ENCODE peak calls at places on chromosomes 16 and 17, in seven cellular contexts. Q is K562, F is endothelial cell of umbilical vein, B is breast epithelium, I is esophagus squamous epithelium, S is transverse colon, V is A549. E is an unnamed sample.

GRCh38 chr16:21250072-21250923 is 16.8 kb downstream of the ANKS4B start:
- DNase-seq in B (no peak), Q (no peak), F (no peak), V (no peak), S (no peak), I (no peak), E (no peak)

GRCh38 chr17:55190748-55191147 is 74.0 kb upstream of the HLF start:
- DNase-seq in Q (no peak), S (no peak), B (no peak), V (no peak), I (no peak), F (no peak), E (no peak)

GRCh38 chr17:31677681-31678080 is 181.4 kb downstream of the COPRS start:
- DNase-seq in V (no peak), S (no peak), Q (no peak), B (no peak), I (no peak), F (no peak), E (no peak)

GRCh38 chr17:6507535-6507934 is 48.8 kb downstream of the PITPNM3 start:
- DNase-seq in V (peak; percentile 92), S (peak; percentile 54), I (no peak), B (no peak), Q (no peak), F (peak; percentile 92), E (no peak)

GRCh38 chr17:74008196-74008595 is 195.3 kb upstream of the RPL38 start:
- DNase-seq in B (no peak), S (peak; percentile 11), V (peak; percentile 63), Q (peak; percentile 52), F (no peak), I (no peak), E (no peak)

GRCh38 chr17:62778990-62779681 is 29.0 kb downstream of the MARCHF10 start:
- DNase-seq in V (peak; percentile 68), Q (no peak), F (no peak), S (peak; percentile 25), B (peak; percentile 61), I (no peak), E (no peak)

GRCh38 chr16:69031877-69032301 is 73.6 kb upstream of the HAS3 start:
- DNase-seq in V (no peak), F (no peak), S (peak; percentile 86), I (no peak), B (no peak), Q (no peak), E (no peak)

GRCh38 chr17:37698132-37698615 is 46.7 kb downstream of the HNF1B start:
- DNase-seq in Q (no peak), I (no peak), B (no peak), V (peak; percentile 58), F (no peak), S (no peak), E (no peak)

GRCh38 chr17:29237476-29238132 is 9.1 kb upstream of the CRYBA1 start:
- DNase-seq in Q (no peak), S (no peak), B (no peak), I (no peak), F (no peak), V (no peak), E (no peak)

GRCh38 chr17:49748791-49749190 is 15.1 kb downstream of the FAM117A start:
- DNase-seq in B (no peak), F (no peak), I (no peak), Q (no peak), V (no peak), S (peak; percentile 61), E (peak; percentile 57)

GRCh38 chr17:77596491-77597420 is 361.7 kb upstream of the TNRC6C start:
- DNase-seq in Q (no peak), S (no peak), B (no peak), F (no peak), I (no peak), V (no peak), E (no peak)

GRCh38 chr17:1188812-1189211 is 9.0 kb upstream of the ABR start:
- DNase-seq in Q (no peak), B (peak; percentile 93), S (peak; percentile 71), I (no peak), F (peak; percentile 40), V (no peak), E (no peak)

GRCh38 chr16:81544261-81544660 is 99.7 kb downstream of the CMIP start:
- DNase-seq in S (no peak), I (no peak), B (no peak), V (no peak), Q (no peak), F (peak; percentile 62), E (no peak)

GRCh38 chr17:63841350-63842172 is 924 bp downstream of the SMARCD2 start:
- DNase-seq in I (no peak), Q (peak; percentile 29), S (peak; percentile 65), B (peak; percentile 61), V (no peak), F (peak; percentile 56), E (no peak)

GRCh38 chr17:82204831-82205719 is 7.6 kb downstream of the CCDC57 start:
- DNase-seq in I (no peak), Q (no peak), B (no peak), F (peak; percentile 14), V (peak; percentile 70), S (no peak), E (no peak)

GRCh38 chr17:82146663-82147654 is 48.9 kb upstream of the FASN start:
- DNase-seq in S (no peak), Q (no peak), I (no peak), F (no peak), B (no peak), V (no peak), E (no peak)

GRCh38 chr17:34420254-34420766 is 57.3 kb upstream of the CCL1 start:
- DNase-seq in V (peak; percentile 81), Q (peak; percentile 71), F (peak; percentile 78), S (peak; percentile 67), B (peak; percentile 38), I (no peak), E (peak; percentile 57)

GRCh38 chr16:28172331-28172730 is 39.4 kb downstream of the XPO6 start:
- DNase-seq in I (no peak), F (no peak), V (no peak), Q (no peak), B (no peak), S (no peak), E (no peak)

GRCh38 chr17:35214192-35214591 is 20.0 kb upstream of the SLC35G3 start:
- DNase-seq in Q (no peak), B (no peak), F (no peak), V (no peak), I (no peak), S (no peak), E (no peak)

GRCh38 chr16:88773812-88774291 is 11.2 kb downstream of the PIEZO1 start:
- DNase-seq in F (peak; percentile 56), V (no peak), I (no peak), B (no peak), Q (peak; percentile 93), S (peak; percentile 64), E (no peak)

GRCh38 chr16:8417145-8417544 is 173.2 kb downstream of the TMEM114 start:
- DNase-seq in Q (no peak), S (no peak), F (no peak), B (no peak), V (no peak), I (no peak), E (no peak)

GRCh38 chr17:73999246-73999645 is 204.2 kb upstream of the RPL38 start:
- DNase-seq in I (no peak), B (no peak), V (no peak), F (no peak), S (no peak), Q (no peak), E (no peak)

GRCh38 chr16:80932725-80933124 is 74.0 kb downstream of the CMC2 start:
- DNase-seq in Q (no peak), F (peak; percentile 99), I (no peak), S (peak; percentile 41), V (no peak), B (peak; percentile 22), E (no peak)

GRCh38 chr17:79304907-79305306 is 230.3 kb downstream of the ENGASE start:
- DNase-seq in S (no peak), Q (no peak), I (no peak), B (no peak), V (peak; percentile 41), F (no peak), E (no peak)

GRCh38 chr16:58497468-58497867 is 2.5 kb upstream of the NDRG4 start:
- DNase-seq in Q (no peak), S (no peak), V (no peak), B (no peak), I (no peak), F (no peak), E (no peak)

DNA sequence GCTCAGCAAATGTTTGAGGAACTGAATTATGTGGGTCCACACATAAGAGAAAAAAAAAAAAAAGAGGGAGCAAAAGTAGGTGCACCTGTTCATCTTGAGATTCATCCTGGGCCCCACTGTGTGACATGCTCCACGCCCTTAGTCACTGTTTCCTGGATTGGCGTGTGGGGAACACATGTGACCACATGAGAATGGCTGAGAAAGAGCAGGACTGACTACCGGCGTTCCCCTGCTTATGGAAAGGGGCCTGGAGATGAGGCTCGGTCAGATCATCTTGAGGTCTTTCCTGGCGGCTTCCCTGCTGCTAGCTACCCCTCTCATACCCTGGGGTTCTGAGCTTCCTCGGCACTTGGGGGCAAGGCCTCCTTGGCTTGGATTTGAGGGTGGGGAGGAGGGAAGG is 3.9 kb downstream of the DEXI start:
- DNase-seq in B (no peak), V (no peak), S (no peak), F (no peak), Q (no peak), I (no peak), E (no peak)
- TF ChIP-seq POLR2A in B (no peak), V (no peak), S (no peak), F (no peak), Q (no peak), I (no peak), E (no peak)

GRCh38 chr16:31193874-31194273 is 8.7 kb downstream of the PYCARD start:
- DNase-seq in S (no peak), I (no peak), V (no peak), F (no peak), Q (no peak), B (no peak), E (no peak)
- TF ChIP-seq POLR2A in S (no peak), I (no peak), V (no peak), F (no peak), Q (peak; percentile 34), B (no peak), E (no peak)

GRCh38 chr16:85898521-85899442 is at the start of gene IRF8:
- DNase-seq in I (no peak), B (no peak), Q (no peak), F (peak; percentile 81), S (peak; percentile 87), V (no peak), E (peak; percentile 76)
- TF ChIP-seq POLR2A in I (peak; percentile 70), B (no peak), Q (no peak), F (no peak), S (peak; percentile 89), V (no peak), E (peak; percentile 98)

DNA sequence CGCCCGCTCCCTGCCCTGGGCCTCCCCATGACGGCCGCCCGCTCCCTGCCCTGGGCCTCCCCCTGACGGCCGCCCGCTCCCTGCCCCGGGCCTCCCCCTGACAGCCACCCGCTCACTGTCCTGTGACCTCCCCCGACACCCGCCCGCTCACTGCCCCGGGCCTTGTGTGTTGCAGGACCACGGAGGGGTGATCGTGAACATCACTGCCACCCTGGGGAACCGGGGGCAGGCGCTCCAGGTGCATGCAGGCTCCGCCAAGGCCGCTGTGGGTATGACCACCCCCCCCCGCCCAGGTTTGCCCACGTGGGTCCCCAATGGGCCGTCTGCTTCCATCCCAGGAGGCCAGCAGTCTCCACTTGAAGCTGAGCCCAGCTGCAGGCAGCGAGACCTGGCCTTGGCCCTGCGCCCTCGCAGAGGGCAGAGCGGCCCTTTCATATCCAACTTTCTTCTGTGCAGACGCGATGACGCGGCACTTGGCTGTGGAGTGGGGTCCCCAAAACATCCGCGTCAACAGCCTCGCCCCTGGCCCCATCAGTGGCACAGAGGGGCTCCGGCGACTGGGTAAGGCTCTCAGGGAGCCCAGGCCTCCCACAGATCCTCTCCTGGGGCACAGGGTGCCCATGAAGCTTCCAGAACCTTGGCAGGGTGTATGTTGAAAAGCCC is 9.0 kb downstream of the DECR2 start:
- DNase-seq in I (no peak), S (no peak), F (no peak), B (no peak), V (no peak), Q (no peak), E (no peak)
- TF ChIP-seq POLR2A in I (no peak), S (no peak), F (no peak), B (no peak), V (no peak), Q (no peak), E (no peak)